ENCODE peak calls at places on chromosomes 11 and 22, in five cellular contexts. O is stimulated activated naive CD4-positive, alpha-beta T cell; Q is mesendoderm; E is HFFc6; X is MM.1S. S is an unnamed sample.
A peak's percentile ranks its signal among the peaks of the same experiment; 100 is the strongest.

GRCh38 chr11:45876401-45876800 is 9.1 kb upstream of the MAPK8IP1 start:
- DNase-seq in E (no peak), X (no peak), Q (peak; percentile 39), O (no peak), S (peak; percentile 68)

GRCh38 chr11:69915501-69916250 is 96.5 kb upstream of the FGF3 start:
- DNase-seq in Q (peak; percentile 82), X (peak; percentile 43), O (no peak), E (peak; percentile 55), S (peak; percentile 93)

GRCh38 chr22:28813772-28814518 is 13.6 kb upstream of the XBP1 start:
- DNase-seq in Q (no peak), O (no peak), E (no peak), X (no peak), S (no peak)

GRCh38 chr11:58490827-58491226 is 17.1 kb downstream of the OR5B21 start:
- DNase-seq in Q (no peak), X (no peak), E (no peak), O (no peak), S (no peak)

GRCh38 chr22:32720924-32721323 is 80.6 kb upstream of the TIMP3 start:
- DNase-seq in Q (peak; percentile 41), X (no peak), E (peak; percentile 16), O (no peak), S (no peak)

GRCh38 chr11:72842644-72843330 is 28.6 kb downstream of the ATG16L2 start:
- DNase-seq in X (no peak), E (no peak), O (no peak), Q (no peak), S (no peak)

GRCh38 chr22:25449781-25450317 is 114.6 kb upstream of the GRK3 start:
- DNase-seq in Q (no peak), E (no peak), X (no peak), O (no peak), S (no peak)

GRCh38 chr11:47924184-47924671 is 56.1 kb upstream of the PTPRJ start:
- DNase-seq in Q (no peak), X (no peak), O (no peak), E (peak; percentile 92), S (no peak)

GRCh38 chr11:68145120-68145866 is 24.1 kb upstream of the CHKA start:
- DNase-seq in O (no peak), X (no peak), Q (no peak), E (no peak), S (no peak)

GRCh38 chr11:20022363-20023081 is 137.8 kb downstream of the DBX1 start:
- DNase-seq in Q (peak; percentile 97), E (no peak), X (no peak), O (no peak), S (peak; percentile 91)

GRCh38 chr11:126186708-126187481 is 24.6 kb downstream of the RPUSD4 start:
- DNase-seq in Q (peak; percentile 17), E (no peak), X (no peak), O (no peak), S (peak; percentile 53)

GRCh38 chr11:64021742-64022067 is 14.0 kb upstream of the FLRT1 start:
- DNase-seq in E (no peak), O (no peak), Q (no peak), X (no peak), S (peak; percentile 60)

GRCh38 chr22:50060441-50061140 is 2.5 kb upstream of the TTLL8 start:
- DNase-seq in E (no peak), O (no peak), X (no peak), Q (peak; percentile 57), S (peak; percentile 47)

GRCh38 chr22:19962909-19963806 is 21.5 kb upstream of the TXNRD2 start:
- DNase-seq in Q (peak; percentile 96), O (no peak), X (no peak), E (no peak), S (peak; percentile 86)